ENCODE peak calls at places on chromosomes 11 and 22, in seven cellular contexts. One of them, this sample, is unnamed.

GRCh38 chr11:110711776-110712642 is at the start of gene ARHGAP20:
- DNase-seq in tibial nerve: peak
- DNase-seq in neural crest cell: peak
- DNase-seq in foreskin fibroblast: peak
- DNase-seq in mesothelial cell of epicardium: peak
- DNase-seq in upper lobe of right lung: peak
- DNase-seq in fibroblast of lung: peak
- DNase-seq in this sample: no peak

GRCh38 chr11:77547863-77548551 is 41.7 kb upstream of the AQP11 start:
- DNase-seq in tibial nerve: peak
- DNase-seq in neural crest cell: peak
- DNase-seq in foreskin fibroblast: peak
- DNase-seq in mesothelial cell of epicardium: no peak
- DNase-seq in upper lobe of right lung: no peak
- DNase-seq in fibroblast of lung: peak
- DNase-seq in this sample: no peak

GRCh38 chr11:60948251-60948650 is 3.7 kb downstream of the SLC15A3 start:
- DNase-seq in tibial nerve: no peak
- DNase-seq in neural crest cell: no peak
- DNase-seq in foreskin fibroblast: no peak
- DNase-seq in mesothelial cell of epicardium: no peak
- DNase-seq in upper lobe of right lung: no peak
- DNase-seq in fibroblast of lung: no peak
- DNase-seq in this sample: no peak

GRCh38 chr11:112822478-112823274 is 138.5 kb upstream of the NCAM1 start:
- DNase-seq in tibial nerve: no peak
- DNase-seq in neural crest cell: no peak
- DNase-seq in foreskin fibroblast: no peak
- DNase-seq in mesothelial cell of epicardium: no peak
- DNase-seq in upper lobe of right lung: no peak
- DNase-seq in fibroblast of lung: no peak
- DNase-seq in this sample: no peak

GRCh38 chr11:121039971-121040613 is 16.2 kb downstream of the TBCEL start:
- DNase-seq in tibial nerve: no peak
- DNase-seq in neural crest cell: no peak
- DNase-seq in foreskin fibroblast: no peak
- DNase-seq in mesothelial cell of epicardium: no peak
- DNase-seq in upper lobe of right lung: no peak
- DNase-seq in fibroblast of lung: no peak
- DNase-seq in this sample: no peak

GRCh38 chr22:41240377-41241132 is at the start of gene CHADL:
- DNase-seq in tibial nerve: no peak
- DNase-seq in neural crest cell: peak
- DNase-seq in foreskin fibroblast: no peak
- DNase-seq in mesothelial cell of epicardium: no peak
- DNase-seq in upper lobe of right lung: no peak
- DNase-seq in fibroblast of lung: no peak
- DNase-seq in this sample: no peak

GRCh38 chr22:38211556-38211955 is 9.8 kb downstream of the MAFF start:
- DNase-seq in tibial nerve: no peak
- DNase-seq in neural crest cell: no peak
- DNase-seq in foreskin fibroblast: no peak
- DNase-seq in mesothelial cell of epicardium: no peak
- DNase-seq in upper lobe of right lung: no peak
- DNase-seq in fibroblast of lung: no peak
- DNase-seq in this sample: no peak

GRCh38 chr11:129828301-129828836 is 12.7 kb downstream of the TMEM45B start:
- DNase-seq in tibial nerve: no peak
- DNase-seq in neural crest cell: no peak
- DNase-seq in foreskin fibroblast: no peak
- DNase-seq in mesothelial cell of epicardium: no peak
- DNase-seq in upper lobe of right lung: no peak
- DNase-seq in fibroblast of lung: no peak
- DNase-seq in this sample: no peak

GRCh38 chr22:30033137-30033536 is 47.1 kb upstream of the HORMAD2 start:
- DNase-seq in tibial nerve: no peak
- DNase-seq in neural crest cell: no peak
- DNase-seq in foreskin fibroblast: no peak
- DNase-seq in mesothelial cell of epicardium: no peak
- DNase-seq in upper lobe of right lung: no peak
- DNase-seq in fibroblast of lung: no peak
- DNase-seq in this sample: no peak

GRCh38 chr11:61919113-61919840 is 1.9 kb upstream of the RAB3IL1 start:
- DNase-seq in tibial nerve: no peak
- DNase-seq in neural crest cell: no peak
- DNase-seq in foreskin fibroblast: no peak
- DNase-seq in mesothelial cell of epicardium: peak
- DNase-seq in upper lobe of right lung: no peak
- DNase-seq in fibroblast of lung: no peak
- DNase-seq in this sample: no peak

DNA sequence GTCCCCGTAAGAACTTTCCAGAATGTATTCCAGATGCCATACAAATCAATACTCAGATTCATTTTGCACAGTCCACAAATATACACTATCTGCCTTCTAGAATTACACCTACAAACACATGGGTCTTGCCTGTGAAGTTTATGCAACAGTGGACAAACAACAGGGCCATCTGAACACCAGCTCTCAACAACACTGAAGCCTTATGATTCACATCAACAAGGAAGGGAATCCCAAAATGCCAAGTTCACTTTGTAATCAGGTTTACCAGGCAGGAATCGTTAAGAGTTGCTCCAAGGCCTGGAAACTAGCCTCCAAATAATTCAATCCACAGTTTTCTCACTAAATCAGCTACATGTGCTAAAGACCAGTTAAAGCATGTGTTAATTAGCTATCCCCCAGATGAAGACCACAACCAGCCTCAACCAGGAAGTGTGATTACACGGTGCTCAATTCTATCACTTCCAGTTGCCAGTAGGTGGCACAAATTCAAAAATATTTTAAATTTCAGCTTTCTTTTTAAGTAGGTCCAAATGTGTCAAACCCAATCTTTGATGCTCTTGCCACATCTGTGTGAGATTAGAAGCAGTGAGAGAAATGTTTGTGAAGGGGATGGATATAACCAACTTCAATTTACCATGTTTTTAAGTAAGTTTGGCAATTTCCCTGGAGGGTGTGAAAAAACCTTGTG is 139.1 kb upstream of the BDNF start:
- DNase-seq in tibial nerve: no peak
- DNase-seq in neural crest cell: no peak
- DNase-seq in foreskin fibroblast: no peak
- DNase-seq in mesothelial cell of epicardium: no peak
- DNase-seq in upper lobe of right lung: no peak
- DNase-seq in fibroblast of lung: peak
- DNase-seq in this sample: no peak
- TF ChIP-seq CTCF in tibial nerve: no peak
- TF ChIP-seq CTCF in neural crest cell: peak
- TF ChIP-seq CTCF in foreskin fibroblast: peak
- TF ChIP-seq CTCF in mesothelial cell of epicardium: no peak
- TF ChIP-seq CTCF in upper lobe of right lung: peak
- TF ChIP-seq CTCF in fibroblast of lung: peak
- TF ChIP-seq CTCF in this sample: no peak

GRCh38 chr11:114586797-114587196 is 8.8 kb downstream of the NXPE4 start:
- DNase-seq in tibial nerve: no peak
- DNase-seq in neural crest cell: no peak
- DNase-seq in foreskin fibroblast: no peak
- DNase-seq in mesothelial cell of epicardium: no peak
- DNase-seq in upper lobe of right lung: no peak
- DNase-seq in fibroblast of lung: no peak
- DNase-seq in this sample: no peak
- TF ChIP-seq CTCF in tibial nerve: no peak
- TF ChIP-seq CTCF in neural crest cell: no peak
- TF ChIP-seq CTCF in foreskin fibroblast: peak
- TF ChIP-seq CTCF in mesothelial cell of epicardium: no peak
- TF ChIP-seq CTCF in upper lobe of right lung: no peak
- TF ChIP-seq CTCF in fibroblast of lung: no peak
- TF ChIP-seq CTCF in this sample: no peak

GRCh38 chr11:15192007-15192556 is 77.4 kb downstream of the INSC start:
- DNase-seq in tibial nerve: no peak
- DNase-seq in neural crest cell: no peak
- DNase-seq in foreskin fibroblast: no peak
- DNase-seq in mesothelial cell of epicardium: no peak
- DNase-seq in upper lobe of right lung: no peak
- DNase-seq in fibroblast of lung: no peak
- DNase-seq in this sample: no peak
- TF ChIP-seq CTCF in tibial nerve: no peak
- TF ChIP-seq CTCF in neural crest cell: no peak
- TF ChIP-seq CTCF in foreskin fibroblast: no peak
- TF ChIP-seq CTCF in mesothelial cell of epicardium: no peak
- TF ChIP-seq CTCF in upper lobe of right lung: no peak
- TF ChIP-seq CTCF in fibroblast of lung: peak
- TF ChIP-seq CTCF in this sample: no peak

GRCh38 chr11:59144579-59145345 is 2.1 kb downstream of the FAM111A start:
- DNase-seq in tibial nerve: peak
- DNase-seq in neural crest cell: peak
- DNase-seq in foreskin fibroblast: peak
- DNase-seq in mesothelial cell of epicardium: peak
- DNase-seq in upper lobe of right lung: peak
- DNase-seq in fibroblast of lung: peak
- DNase-seq in this sample: peak
- TF ChIP-seq CTCF in tibial nerve: no peak
- TF ChIP-seq CTCF in neural crest cell: peak
- TF ChIP-seq CTCF in foreskin fibroblast: no peak
- TF ChIP-seq CTCF in mesothelial cell of epicardium: no peak
- TF ChIP-seq CTCF in upper lobe of right lung: peak
- TF ChIP-seq CTCF in fibroblast of lung: no peak
- TF ChIP-seq CTCF in this sample: no peak

DNA sequence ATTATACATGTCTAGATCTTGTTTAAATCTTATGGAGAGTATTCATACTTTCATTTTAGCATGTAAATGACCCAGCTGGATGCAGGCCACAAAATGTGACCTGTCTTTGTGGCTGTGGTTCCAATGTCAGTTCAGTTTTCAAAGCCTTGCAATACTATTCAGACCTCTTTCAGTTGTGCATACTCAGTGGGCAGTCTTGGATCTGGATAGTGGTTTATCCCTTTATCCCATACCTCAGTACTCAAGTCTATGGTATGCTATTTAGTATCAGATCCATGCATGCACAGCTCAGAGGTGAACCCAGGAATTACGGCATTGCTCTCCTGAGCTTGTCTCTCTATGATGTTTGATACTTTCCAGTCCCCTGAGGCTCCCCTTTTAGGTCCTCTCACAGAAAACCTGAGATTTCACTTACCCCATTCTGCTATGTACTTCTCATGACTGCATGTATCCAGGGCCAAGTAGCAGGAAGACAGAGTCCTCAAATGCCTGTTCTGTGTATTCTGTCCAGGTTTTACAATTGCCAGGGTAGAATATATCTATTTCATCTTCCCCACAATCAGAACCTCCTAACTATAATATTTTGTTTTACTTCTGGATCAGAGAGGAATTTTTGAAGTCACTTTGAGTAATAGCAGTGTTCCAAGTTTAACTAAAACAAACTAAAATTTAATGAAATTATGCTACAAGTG is 6.9 kb upstream of the P4HA3 start:
- DNase-seq in tibial nerve: no peak
- DNase-seq in neural crest cell: no peak
- DNase-seq in foreskin fibroblast: peak
- DNase-seq in mesothelial cell of epicardium: no peak
- DNase-seq in upper lobe of right lung: no peak
- DNase-seq in fibroblast of lung: peak
- DNase-seq in this sample: no peak
- TF ChIP-seq CTCF in tibial nerve: no peak
- TF ChIP-seq CTCF in neural crest cell: no peak
- TF ChIP-seq CTCF in foreskin fibroblast: no peak
- TF ChIP-seq CTCF in mesothelial cell of epicardium: no peak
- TF ChIP-seq CTCF in upper lobe of right lung: no peak
- TF ChIP-seq CTCF in fibroblast of lung: no peak
- TF ChIP-seq CTCF in this sample: no peak

DNA sequence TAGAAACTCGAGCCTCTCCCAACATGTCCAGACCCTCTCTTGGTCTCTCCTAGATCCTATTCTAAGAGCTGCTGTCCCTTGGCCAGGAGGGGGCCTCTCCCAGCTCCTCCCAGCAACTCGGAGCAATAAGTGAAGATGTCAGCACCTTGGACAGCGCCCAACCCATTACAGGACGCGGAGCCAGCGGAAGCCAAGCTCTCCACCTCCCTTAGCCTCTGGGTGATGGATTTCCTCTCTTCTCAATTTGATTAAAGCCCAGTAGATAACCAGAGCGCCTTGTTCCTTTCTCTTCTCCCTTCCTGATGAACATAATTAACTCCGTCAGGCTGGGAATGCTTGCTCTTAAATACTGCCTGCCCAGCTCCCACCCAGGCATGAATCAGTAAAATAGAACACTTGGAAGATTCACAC is 26.2 kb upstream of the TPBGL start:
- DNase-seq in tibial nerve: peak
- DNase-seq in neural crest cell: peak
- DNase-seq in foreskin fibroblast: peak
- DNase-seq in mesothelial cell of epicardium: peak
- DNase-seq in upper lobe of right lung: peak
- DNase-seq in fibroblast of lung: peak
- DNase-seq in this sample: peak
- TF ChIP-seq CTCF in tibial nerve: no peak
- TF ChIP-seq CTCF in neural crest cell: peak
- TF ChIP-seq CTCF in foreskin fibroblast: peak
- TF ChIP-seq CTCF in mesothelial cell of epicardium: no peak
- TF ChIP-seq CTCF in upper lobe of right lung: peak
- TF ChIP-seq CTCF in fibroblast of lung: peak
- TF ChIP-seq CTCF in this sample: no peak

This sample was measured in natural killer cell.